ENCODE peak calls at places on chromosomes 5 and 9, in six cellular contexts. M is heart left ventricle; V is CD8-positive, alpha-beta memory T cell; G is aorta; Q is PC-3; J is HL-60. B is an unnamed sample.

GRCh38 chr5:151931260-151931659 is 6.6 kb upstream of the GLRA1 start:
- DNase-seq in M (no peak), V (no peak), G (no peak), Q (no peak), J (no peak), B (no peak)

GRCh38 chr9:104682642-104683041 is 11.7 kb upstream of the OR13D1 start:
- DNase-seq in M (no peak), V (no peak), G (no peak), Q (peak; percentile 66), J (peak; percentile 11), B (no peak)

GRCh38 chr5:33230467-33231078 is 210.2 kb upstream of the TARS1 start:
- DNase-seq in M (no peak), V (no peak), G (no peak), Q (no peak), J (no peak), B (no peak)

GRCh38 chr5:32709789-32710334 is 1.3 kb upstream of the NPR3 start:
- DNase-seq in M (peak; percentile 68), V (no peak), G (peak; percentile 92), Q (peak; percentile 79), J (peak; percentile 23), B (peak; percentile 60)

GRCh38 chr5:142977363-142978051 is 207.3 kb downstream of the ARHGAP26 start:
- DNase-seq in M (no peak), V (peak; percentile 35), G (no peak), Q (peak; percentile 71), J (peak; percentile 81), B (no peak)

GRCh38 chr5:54804521-54804920 is 180.9 kb downstream of the ESM1 start:
- DNase-seq in M (no peak), V (no peak), G (no peak), Q (no peak), J (no peak), B (no peak)

GRCh38 chr5:92309336-92309991 is 926.3 kb upstream of the ARRDC3 start:
- DNase-seq in M (no peak), V (no peak), G (no peak), Q (peak; percentile 61), J (no peak), B (no peak)

GRCh38 chr5:128109138-128109537 is 25.6 kb downstream of the SLC12A2 start:
- DNase-seq in M (no peak), V (no peak), G (no peak), Q (no peak), J (no peak), B (no peak)

GRCh38 chr5:53877243-53877642 is 316.8 kb downstream of the NDUFS4 start:
- DNase-seq in M (no peak), V (no peak), G (no peak), Q (peak; percentile 33), J (no peak), B (no peak)

GRCh38 chr5:122154910-122155309 is 25.6 kb downstream of the ZNF474 start:
- DNase-seq in M (no peak), V (no peak), G (peak; percentile 80), Q (no peak), J (no peak), B (no peak)

GRCh38 chr9:83956288-83957028 is 23.6 kb downstream of the HNRNPK start:
- DNase-seq in M (peak; percentile 84), V (peak; percentile 50), G (peak; percentile 93), Q (peak; percentile 61), J (no peak), B (peak; percentile 85)
- H3K27ac ChIP-seq in M (peak overlapping the region; percentile 85), V (peak overlapping the region; percentile 73), G (peak overlapping the region; percentile 65), Q (peak overlapping the region; percentile 48), J (peak overlapping the region; percentile 65), B (peak overlapping the region; percentile 96)

DNA sequence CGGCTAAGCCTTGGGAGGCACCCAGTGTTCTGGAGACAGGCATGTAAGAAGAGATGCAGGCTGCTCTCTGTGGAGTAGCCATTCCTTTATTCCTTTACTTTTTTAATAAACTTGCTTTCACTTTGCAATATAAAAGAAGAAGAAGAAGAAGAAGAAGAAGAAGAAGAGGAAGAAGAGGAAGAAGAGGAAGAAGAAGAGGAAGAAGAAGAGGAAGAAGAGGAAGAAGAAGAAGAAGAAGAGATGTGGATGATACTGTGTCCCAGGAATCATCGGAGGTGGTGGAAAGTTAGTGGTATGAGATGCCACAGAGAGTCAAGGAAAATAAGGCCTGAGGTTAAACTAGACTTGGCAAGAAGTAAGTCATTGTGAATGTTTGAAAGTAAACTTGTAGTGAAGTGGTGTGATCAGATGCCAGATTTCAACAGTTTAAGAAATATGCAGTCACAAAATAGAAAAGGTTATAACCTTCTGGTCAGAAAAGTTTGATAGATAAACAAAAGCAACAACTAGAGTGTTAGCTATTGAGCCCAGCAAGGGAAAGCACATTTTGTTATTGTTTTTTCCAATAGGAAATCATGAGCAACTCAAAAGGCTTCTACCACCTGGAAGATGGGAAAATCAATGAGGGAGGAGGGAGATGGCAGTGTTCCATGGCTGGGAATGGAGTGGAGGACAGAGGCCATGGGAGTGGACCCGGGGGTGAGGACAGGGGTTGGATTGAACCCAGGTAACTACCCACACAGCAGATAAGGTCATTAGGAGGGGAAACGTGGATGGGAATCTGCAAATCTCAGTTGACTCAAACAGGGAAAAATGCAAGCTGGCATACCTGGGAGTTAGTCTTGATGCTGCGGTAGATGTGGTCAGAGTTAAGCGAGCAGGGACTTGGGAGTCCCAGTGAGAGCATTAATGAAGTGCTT is 16.8 kb downstream of the AOPEP start:
- DNase-seq in M (no peak), V (no peak), G (no peak), Q (no peak), J (no peak), B (peak; percentile 28)
- H3K27ac ChIP-seq in M (no peak overlapping the region), V (no peak overlapping the region), G (no peak overlapping the region), Q (no peak overlapping the region), J (no peak overlapping the region), B (no peak overlapping the region)

DNA sequence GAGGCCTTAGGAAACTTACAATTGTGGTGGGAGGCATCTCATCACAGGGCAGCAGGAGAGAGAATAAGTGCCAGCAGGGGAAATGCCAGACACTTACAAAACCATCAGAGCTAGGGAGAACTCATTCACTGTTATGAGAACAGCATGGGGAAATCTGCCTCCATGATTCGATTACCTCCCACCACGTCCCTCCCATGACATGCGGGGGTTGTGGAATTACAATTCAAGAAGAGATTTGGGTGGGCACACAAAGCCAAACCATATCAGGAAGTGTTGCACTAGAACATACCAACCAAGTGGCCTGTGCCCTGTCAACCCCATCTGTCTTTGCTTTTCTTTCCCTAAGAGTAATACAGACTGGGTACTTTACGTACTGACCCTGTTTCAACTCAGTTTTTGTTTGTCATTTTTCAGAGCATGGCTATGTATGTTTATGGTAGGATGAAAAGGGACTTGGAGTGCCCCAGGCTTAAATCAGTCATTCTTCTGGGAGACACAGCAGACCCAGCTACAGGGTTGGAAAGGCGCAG is 58.3 kb upstream of the TGFBR1 start:
- DNase-seq in M (no peak), V (no peak), G (no peak), Q (no peak), J (no peak), B (no peak)
- H3K27ac ChIP-seq in M (no peak overlapping the region), V (no peak overlapping the region), G (no peak overlapping the region), Q (no peak overlapping the region), J (no peak overlapping the region), B (no peak overlapping the region)

GRCh38 chr9:34333836-34334235 is 4.5 kb downstream of the NUDT2 start:
- DNase-seq in M (no peak), V (no peak), G (no peak), Q (no peak), J (no peak), B (no peak)

GRCh38 chr9:34334916-34335315 is 5.5 kb downstream of the NUDT2 start:
- DNase-seq in M (no peak), V (no peak), G (no peak), Q (no peak), J (no peak), B (no peak)

GRCh38 chr9:34335376-34335775 is 6.0 kb downstream of the NUDT2 start:
- DNase-seq in M (no peak), V (no peak), G (no peak), Q (no peak), J (no peak), B (no peak)

GRCh38 chr9:34332370-34332964 is 3.1 kb downstream of the NUDT2 start:
- DNase-seq in M (no peak), V (no peak), G (no peak), Q (peak; percentile 59), J (no peak), B (no peak)

GRCh38 chr9:34334337-34334824 is 5.0 kb downstream of the NUDT2 start:
- DNase-seq in M (no peak), V (no peak), G (no peak), Q (no peak), J (no peak), B (no peak)
- H3K27ac ChIP-seq in M (no peak overlapping the region), V (no peak overlapping the region), G (no peak overlapping the region), Q (no peak overlapping the region), J (no peak overlapping the region), B (no peak overlapping the region)

GRCh38 chr9:93950619-93951601 is 4.2 kb downstream of the BARX1 start:
- DNase-seq in M (no peak), V (no peak), G (no peak), Q (peak; percentile 15), J (no peak), B (peak; percentile 40)
- H3K27ac ChIP-seq in M (no peak overlapping the region), V (no peak overlapping the region), G (no peak overlapping the region), Q (no peak overlapping the region), J (no peak overlapping the region), B (no peak overlapping the region)

GRCh38 chr5:150142800-150143724 is 12.6 kb downstream of the PDGFRB start:
- DNase-seq in M (peak; percentile 87), V (no peak), G (peak; percentile 94), Q (peak; percentile 85), J (no peak), B (peak; percentile 64)

GRCh38 chr5:150143725-150144058 is 12.0 kb downstream of the PDGFRB start:
- DNase-seq in M (no peak), V (no peak), G (no peak), Q (no peak), J (no peak), B (no peak)

GRCh38 chr5:150144211-150144801 is 11.3 kb downstream of the PDGFRB start:
- DNase-seq in M (peak; percentile 86), V (no peak), G (peak; percentile 88), Q (no peak), J (no peak), B (peak; percentile 35)

GRCh38 chr5:150146235-150146634 is 9.4 kb downstream of the PDGFRB start:
- DNase-seq in M (no peak), V (no peak), G (no peak), Q (no peak), J (no peak), B (no peak)

GRCh38 chr5:150144876-150145275 is 10.8 kb downstream of the PDGFRB start:
- DNase-seq in M (no peak), V (no peak), G (no peak), Q (no peak), J (no peak), B (no peak)
- H3K27ac ChIP-seq in M (peak overlapping the region; percentile 79), V (no peak overlapping the region), G (peak overlapping the region; percentile 87), Q (no peak overlapping the region), J (no peak overlapping the region), B (peak overlapping the region; percentile 76)

DNA sequence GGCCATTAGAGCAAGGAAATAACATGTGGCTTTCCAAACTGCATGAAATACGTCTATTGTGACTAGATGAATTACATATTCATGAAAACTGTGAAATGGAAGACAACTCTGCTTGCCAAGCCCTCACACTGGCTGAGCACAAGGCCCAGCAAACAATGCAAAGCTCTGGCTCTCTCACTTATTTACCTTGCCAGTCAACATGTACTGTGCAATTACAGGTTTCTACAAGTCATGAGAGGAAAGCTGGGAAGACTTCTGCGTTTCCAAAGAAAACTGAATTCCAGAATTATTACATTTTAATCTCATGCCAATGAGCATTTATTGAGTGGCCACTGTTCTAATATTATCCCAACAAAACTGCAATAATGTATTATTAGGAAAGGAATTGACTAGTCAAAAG is 12.1 kb upstream of the C5orf63 start:
- DNase-seq in M (no peak), V (no peak), G (no peak), Q (no peak), J (no peak), B (no peak)
- H3K27ac ChIP-seq in M (no peak overlapping the region), V (no peak overlapping the region), G (no peak overlapping the region), Q (no peak overlapping the region), J (no peak overlapping the region), B (no peak overlapping the region)